ENCODE peak calls at places on chromosomes 6 and 20, in seven cellular contexts. Q, N, V, M, E, F and Z are unnamed samples.

GRCh38 chr20:51688600-51688999 is 79.6 kb downstream of the ATP9A start:
- DNase-seq in Q (no peak), N (no peak), V (no peak), M (peak; percentile 65), E (no peak), F (no peak), Z (no peak)

GRCh38 chr6:28254340-28254618 is 2.2 kb upstream of the ZKSCAN4 start:
- DNase-seq in Q (no peak), N (no peak), V (no peak), M (no peak), E (no peak), F (no peak), Z (no peak)

GRCh38 chr6:127952176-127952575 is 51.3 kb upstream of the THEMIS start:
- DNase-seq in Q (no peak), N (no peak), V (no peak), M (no peak), E (no peak), F (no peak), Z (no peak)

GRCh38 chr6:160071805-160072687 is 49.6 kb upstream of the SLC22A1 start:
- DNase-seq in Q (no peak), N (peak; percentile 27), V (no peak), M (no peak), E (no peak), F (no peak), Z (no peak)

GRCh38 chr6:164034602-164035140 is 620.2 kb downstream of the QKI start:
- DNase-seq in Q (no peak), N (no peak), V (no peak), M (no peak), E (no peak), F (no peak), Z (no peak)

GRCh38 chr6:61809004-61809595 is 476.9 kb downstream of the KHDRBS2 start:
- DNase-seq in Q (no peak), N (no peak), V (no peak), M (peak; percentile 2), E (peak; percentile 45), F (no peak), Z (no peak)

GRCh38 chr6:163543311-163543710 is 128.8 kb downstream of the QKI start:
- DNase-seq in Q (no peak), N (no peak), V (no peak), M (no peak), E (no peak), F (no peak), Z (no peak)

GRCh38 chr6:112690497-112691202 is 343.5 kb downstream of the RFPL4B start:
- DNase-seq in Q (no peak), N (peak; percentile 16), V (no peak), M (peak; percentile 49), E (no peak), F (no peak), Z (no peak)

DNA sequence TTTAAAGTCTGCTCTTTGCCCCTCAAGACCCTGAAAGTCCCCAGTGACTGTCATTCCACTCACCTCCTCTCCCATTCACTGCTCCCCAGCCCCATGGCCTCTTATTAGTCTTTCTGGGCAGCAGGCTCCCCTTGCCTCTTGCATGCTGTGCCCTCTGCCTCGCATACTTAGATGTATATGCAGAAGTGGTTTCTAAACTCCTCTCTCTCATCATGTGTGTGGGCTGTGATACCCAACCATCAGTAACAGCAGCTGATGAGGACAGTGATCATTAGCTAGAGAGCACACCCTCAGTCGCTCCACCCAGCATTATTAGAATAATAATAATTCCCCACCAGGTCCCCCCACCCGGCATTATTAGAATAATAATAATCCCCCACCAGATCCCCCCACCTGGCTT is 14.5 kb downstream of the PKIG start:
- DNase-seq in Q (no peak), N (no peak), V (no peak), M (no peak), E (no peak), F (no peak), Z (no peak)
- TF ChIP-seq EP300 in Q (no peak), N (no peak), V (no peak), M (no peak), E (no peak), F (no peak), Z (no peak)

GRCh38 chr6:96156425-96156824 is 140.7 kb downstream of the FUT9 start:
- DNase-seq in Q (no peak), N (no peak), V (no peak), M (no peak), E (no peak), F (no peak), Z (no peak)
- H3K27ac ChIP-seq in Q (no peak overlapping the region), N (no peak overlapping the region), V (no peak overlapping the region), M (no peak overlapping the region), E (no peak overlapping the region), F (peak overlapping the region; percentile 52), Z (peak overlapping the region; percentile 13)

DNA sequence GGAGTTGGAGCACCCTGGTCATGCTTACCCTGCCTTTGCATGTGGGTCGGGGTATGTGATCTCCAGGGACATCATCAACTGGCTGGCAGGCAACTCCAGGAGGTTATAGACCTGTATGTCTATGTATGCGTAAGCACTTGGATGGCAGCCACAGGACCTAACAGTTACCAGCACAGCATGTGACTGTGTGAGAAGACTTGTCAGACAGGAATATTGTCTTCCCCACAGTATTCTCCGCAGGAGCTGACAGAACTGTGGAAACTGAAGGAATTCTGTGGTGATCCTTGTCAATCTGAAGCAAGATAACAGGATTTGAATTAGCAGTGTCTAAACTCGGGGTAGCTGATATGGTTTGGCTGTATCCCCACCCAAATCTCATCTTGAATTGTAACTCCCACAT is 59.2 kb downstream of the TMEM244 start:
- DNase-seq in Q (no peak), N (no peak), V (no peak), M (no peak), E (no peak), F (no peak), Z (no peak)
- TF ChIP-seq EP300 in Q (no peak), N (no peak), V (no peak), M (no peak), E (no peak), F (no peak), Z (no peak)

GRCh38 chr20:35274172-35275092 is 3.5 kb downstream of the MMP24OS start:
- DNase-seq in Q (no peak), N (no peak), V (no peak), M (no peak), E (no peak), F (no peak), Z (no peak)
- H3K27ac ChIP-seq in Q (no peak overlapping the region), N (peak overlapping the region; percentile 99), V (peak overlapping the region; percentile 12), M (peak overlapping the region; percentile 44), E (no peak overlapping the region), F (no peak overlapping the region), Z (no peak overlapping the region)

GRCh38 chr20:35327074-35327976 is 35.1 kb upstream of the FAM83C start:
- DNase-seq in Q (no peak), N (peak; percentile 76), V (no peak), M (no peak), E (peak; percentile 100), F (no peak), Z (peak; percentile 58)
- TF ChIP-seq EP300 in Q (no peak), N (peak; percentile 34), V (no peak), M (peak; percentile 19), E (peak; percentile 97), F (no peak), Z (no peak)

GRCh38 chr6:150418825-150419594 is 50.2 kb downstream of the IYD start:
- DNase-seq in Q (peak; percentile 74), N (peak; percentile 58), V (peak; percentile 36), M (peak; percentile 53), E (peak; percentile 21), F (peak; percentile 76), Z (peak; percentile 71)

GRCh38 chr6:150416120-150416519 is 47.3 kb downstream of the IYD start:
- DNase-seq in Q (no peak), N (no peak), V (no peak), M (no peak), E (no peak), F (no peak), Z (no peak)

GRCh38 chr6:150420428-150420827 is 51.6 kb downstream of the IYD start:
- DNase-seq in Q (no peak), N (no peak), V (no peak), M (no peak), E (no peak), F (no peak), Z (no peak)

GRCh38 chr6:150417247-150417646 is 48.4 kb downstream of the IYD start:
- DNase-seq in Q (no peak), N (no peak), V (no peak), M (no peak), E (no peak), F (no peak), Z (no peak)

DNA sequence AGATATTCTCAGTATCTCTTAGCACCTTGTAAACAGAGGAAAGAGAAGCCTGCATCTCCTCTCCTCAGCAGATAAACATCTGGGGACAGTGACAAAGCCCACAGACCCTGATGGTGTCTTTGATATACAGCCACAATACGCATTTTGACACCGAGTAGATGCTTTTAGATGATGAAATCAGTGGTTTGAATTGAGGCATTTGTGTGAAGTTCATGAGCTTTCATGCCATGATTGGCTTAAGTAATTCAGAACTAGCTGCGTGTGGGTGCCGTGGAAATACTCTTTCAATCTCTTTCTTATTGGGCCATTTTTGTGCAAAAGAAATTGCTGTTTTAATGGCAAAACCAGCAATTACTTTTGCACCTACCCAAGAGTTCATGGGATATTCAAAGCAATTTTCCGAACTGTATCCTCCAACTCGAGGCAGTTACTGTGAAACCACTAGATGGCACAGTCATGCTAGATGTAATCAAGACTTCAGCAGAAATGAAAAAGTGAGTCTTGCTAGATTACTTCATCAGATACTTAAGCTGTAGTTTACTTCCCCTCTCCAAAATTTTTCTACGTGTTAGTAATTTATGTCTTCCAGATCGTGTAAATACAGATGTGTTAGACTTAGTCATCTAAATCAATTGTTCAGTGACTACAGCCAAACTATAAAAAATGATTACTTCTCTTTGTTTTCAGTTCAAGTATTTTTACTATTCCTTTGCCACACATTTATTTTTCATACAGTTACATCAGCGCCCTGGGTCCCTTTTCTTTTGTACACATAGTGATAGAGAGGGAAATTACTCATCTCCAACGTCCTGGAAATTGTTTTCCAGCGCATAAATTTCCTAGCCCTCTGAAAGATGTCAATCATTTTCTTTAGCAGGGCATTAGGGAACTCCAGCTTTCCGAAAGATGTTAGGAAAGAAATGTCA is 49.4 kb downstream of the IYD start:
- DNase-seq in Q (no peak), N (peak; percentile 73), V (no peak), M (peak; percentile 36), E (peak; percentile 63), F (no peak), Z (no peak)
- H3K27ac ChIP-seq in Q (no peak overlapping the region), N (peak overlapping the region; percentile 87), V (peak overlapping the region; percentile 71), M (no peak overlapping the region), E (no peak overlapping the region), F (peak overlapping the region; percentile 58), Z (peak overlapping the region; percentile 50)

DNA sequence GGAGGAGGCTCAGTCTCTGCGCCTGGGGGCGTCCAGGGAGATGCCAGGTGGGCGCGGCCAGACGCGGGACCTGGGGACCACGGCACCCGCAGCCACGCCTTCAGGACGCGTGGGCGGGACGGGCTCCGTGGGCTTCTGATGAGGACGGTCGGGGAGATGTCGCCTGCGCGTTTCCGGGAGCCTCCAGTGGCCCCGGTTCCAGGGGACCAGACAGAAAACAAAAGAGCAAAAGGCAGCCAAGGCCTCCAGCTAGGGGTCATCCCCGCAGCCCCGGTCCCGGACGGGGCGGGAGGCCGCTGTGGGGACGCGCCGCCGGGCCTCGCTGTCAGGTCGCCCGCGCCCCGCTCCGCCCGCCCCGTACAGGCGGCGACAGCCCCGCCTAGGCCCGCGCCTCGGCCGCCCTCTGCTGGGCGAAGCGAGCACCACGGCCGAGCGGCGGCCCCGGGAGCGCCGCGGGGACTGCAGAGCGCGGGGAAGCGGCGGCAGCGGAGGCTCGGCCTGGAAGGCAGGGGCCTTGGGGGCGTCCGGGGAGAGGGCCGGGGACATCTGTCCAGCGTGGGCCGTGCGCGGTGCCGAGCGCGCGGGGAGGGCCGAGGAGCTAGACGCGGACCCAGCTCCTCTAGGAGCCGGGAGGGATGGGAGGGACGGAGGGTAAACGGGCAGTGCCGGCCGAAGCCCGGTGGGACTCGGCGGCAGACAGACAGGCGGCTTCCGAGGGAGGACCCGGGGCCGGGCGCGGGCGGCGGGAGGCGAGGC is 48.7 kb downstream of the TMEM242 start:
- DNase-seq in Q (peak; percentile 77), N (peak; percentile 69), V (peak; percentile 55), M (peak; percentile 97), E (peak; percentile 38), F (peak; percentile 86), Z (peak; percentile 74)
- TF ChIP-seq EP300 in Q (no peak), N (no peak), V (peak; percentile 9), M (no peak), E (no peak), F (no peak), Z (no peak)